ENCODE peak calls at places on chromosomes 13 and 19, in six cellular contexts. U is transverse colon; B is HS-27A; G is activated T-helper 1 cell treated with anti-CD3 and anti-CD28 coated beads, Interleukin-2, amount 50 U/mL, for 16 hours; V is iPS-NIHi11; A is HCT116. T is an unnamed sample.

GRCh38 chr13:72864142-72865035 is 82.5 kb downstream of the PIBF1 start:
- DNase-seq in A (no peak), G (no peak), V (no peak), B (no peak), U (no peak), T (peak; percentile 27)

GRCh38 chr13:64397699-64398098 is 2832.4 kb downstream of the PCDH9 start:
- DNase-seq in A (no peak), V (no peak), G (no peak), U (no peak), B (no peak), T (peak; percentile 3)

GRCh38 chr13:110246530-110246929 is 60.4 kb downstream of the COL4A1 start:
- DNase-seq in A (no peak), B (no peak), U (no peak), G (no peak), V (no peak), T (no peak)

GRCh38 chr13:92991687-92992086 is 234.9 kb upstream of the GPC6 start:
- DNase-seq in G (no peak), U (no peak), A (no peak), B (no peak), V (no peak), T (no peak)

GRCh38 chr13:36555151-36555986 is 118.5 kb upstream of the SERTM1 start:
- DNase-seq in V (no peak), A (no peak), B (no peak), G (no peak), U (no peak), T (no peak)

GRCh38 chr13:91169641-91170040 is 177.8 kb upstream of the MIR17HG start:
- DNase-seq in U (no peak), G (no peak), A (no peak), B (no peak), V (no peak), T (no peak)

GRCh38 chr19:2636897-2637683 is 65.4 kb downstream of the GNG7 start:
- DNase-seq in U (peak; percentile 67), V (peak; percentile 95), B (no peak), A (no peak), G (peak; percentile 56), T (no peak)

GRCh38 chr13:66665991-66666390 is 564.1 kb downstream of the PCDH9 start:
- DNase-seq in U (no peak), V (peak; percentile 48), B (no peak), G (no peak), A (no peak), T (peak; percentile 41)

GRCh38 chr13:19382111-19382510 is 179.2 kb downstream of the TPTE2 start:
- DNase-seq in V (peak; percentile 5), U (no peak), G (no peak), B (no peak), A (no peak), T (no peak)

GRCh38 chr19:7507884-7508283 is 8.0 kb upstream of the ZNF358 start:
- DNase-seq in G (no peak), U (peak; percentile 86), A (peak; percentile 90), V (peak; percentile 82), B (peak; percentile 53), T (peak; percentile 62)

GRCh38 chr13:33285420-33286124 is at the start of gene STARD13:
- DNase-seq in B (peak; percentile 86), U (peak; percentile 93), A (peak; percentile 59), G (no peak), V (peak; percentile 94), T (peak; percentile 95)

GRCh38 chr19:13098291-13099072 is 4.2 kb downstream of the LYL1 start:
- DNase-seq in V (no peak), B (no peak), U (no peak), A (no peak), G (no peak), T (peak; percentile 30)

GRCh38 chr13:73138276-73138950 is 79.6 kb downstream of the KLF5 start:
- DNase-seq in A (no peak), U (no peak), G (no peak), V (peak; percentile 31), B (peak; percentile 38), T (no peak)

GRCh38 chr19:18290250-18291018 is 9.0 kb upstream of the JUND start:
- DNase-seq in B (no peak), V (no peak), A (no peak), G (no peak), U (peak; percentile 62), T (no peak)

GRCh38 chr13:40812724-40813445 is 23.5 kb downstream of the SLC25A15 start:
- DNase-seq in B (no peak), A (no peak), G (no peak), U (no peak), V (no peak), T (no peak)

GRCh38 chr19:32719611-32720059 is at the start of gene TDRD12:
- DNase-seq in G (no peak), U (no peak), V (peak; percentile 84), B (no peak), A (no peak), T (no peak)

GRCh38 chr19:10894911-10895213 is 23.5 kb downstream of the CARM1 start:
- DNase-seq in V (no peak), U (no peak), A (no peak), B (no peak), G (no peak), T (no peak)

GRCh38 chr19:56132316-56132822 is 8.7 kb upstream of the ZNF444 start:
- DNase-seq in A (no peak), B (no peak), V (no peak), U (no peak), G (no peak), T (no peak)

GRCh38 chr13:30088312-30088855 is 219.0 kb downstream of the KATNAL1 start:
- DNase-seq in U (no peak), V (no peak), G (no peak), B (no peak), A (no peak), T (no peak)

GRCh38 chr19:55212447-55212846 is 3.1 kb upstream of the PTPRH start:
- DNase-seq in G (no peak), U (peak; percentile 67), B (no peak), V (peak; percentile 24), A (peak; percentile 72), T (no peak)

GRCh38 chr13:31797154-31797775 is 57.9 kb downstream of the RXFP2 start:
- DNase-seq in B (no peak), U (no peak), A (peak; percentile 8), G (no peak), V (peak; percentile 55), T (no peak)

GRCh38 chr13:26787961-26788360 is 27.4 kb upstream of the GPR12 start:
- DNase-seq in V (no peak), A (no peak), U (no peak), G (no peak), B (no peak), T (no peak)

GRCh38 chr13:35891973-35892441 is 239.2 kb downstream of the DCLK1 start:
- DNase-seq in V (no peak), U (no peak), A (no peak), G (no peak), B (peak; percentile 2), T (no peak)

GRCh38 chr19:6108721-6109633 is 1.3 kb downstream of the RFX2 start:
- DNase-seq in U (peak; percentile 66), G (no peak), B (no peak), A (no peak), V (peak; percentile 42), T (no peak)

GRCh38 chr13:39786091-39786490 is 130.6 kb downstream of the COG6 start:
- DNase-seq in U (no peak), G (no peak), B (no peak), V (no peak), A (no peak), T (no peak)

GRCh38 chr19:2618611-2619010 is 83.9 kb downstream of the GNG7 start:
- DNase-seq in G (peak; percentile 27), U (peak; percentile 74), B (peak; percentile 71), A (peak; percentile 62), V (no peak), T (no peak)